ENCODE peak calls at places on chromosomes 12 and 14, in six cellular contexts. One of them, this sample, is unnamed.

GRCh38 chr12:4648099-4648498 is 752 bp downstream of the AKAP3 start:
- DNase-seq in fibroblast of mammary gland: peak; percentile 24
- DNase-seq in HepG2: no peak
- DNase-seq in left ventricle myocardium inferior: no peak
- DNase-seq in A549: no peak
- DNase-seq in BJ: no peak
- DNase-seq in this sample: no peak

GRCh38 chr12:130919115-130919514 is 34.6 kb upstream of the ADGRD1 start:
- DNase-seq in fibroblast of mammary gland: no peak
- DNase-seq in HepG2: no peak
- DNase-seq in left ventricle myocardium inferior: no peak
- DNase-seq in A549: no peak
- DNase-seq in BJ: no peak
- DNase-seq in this sample: no peak

GRCh38 chr14:71261206-71261605 is 353.9 kb downstream of the PCNX1 start:
- DNase-seq in fibroblast of mammary gland: no peak
- DNase-seq in HepG2: no peak
- DNase-seq in left ventricle myocardium inferior: no peak
- DNase-seq in A549: no peak
- DNase-seq in BJ: no peak
- DNase-seq in this sample: no peak

GRCh38 chr12:94676011-94676709 is 25.8 kb upstream of the TMCC3 start:
- DNase-seq in fibroblast of mammary gland: no peak
- DNase-seq in HepG2: no peak
- DNase-seq in left ventricle myocardium inferior: peak; percentile 19
- DNase-seq in A549: no peak
- DNase-seq in BJ: no peak
- DNase-seq in this sample: no peak

GRCh38 chr12:128091931-128092330 is 175.0 kb upstream of the TMEM132C start:
- DNase-seq in fibroblast of mammary gland: no peak
- DNase-seq in HepG2: no peak
- DNase-seq in left ventricle myocardium inferior: no peak
- DNase-seq in A549: no peak
- DNase-seq in BJ: no peak
- DNase-seq in this sample: no peak

GRCh38 chr12:69885656-69886055 is 60.6 kb downstream of the MYRFL start:
- DNase-seq in fibroblast of mammary gland: no peak
- DNase-seq in HepG2: no peak
- DNase-seq in left ventricle myocardium inferior: no peak
- DNase-seq in A549: no peak
- DNase-seq in BJ: no peak
- DNase-seq in this sample: no peak

GRCh38 chr12:50562485-50563433 is 58.0 kb downstream of the DIP2B start:
- DNase-seq in fibroblast of mammary gland: no peak
- DNase-seq in HepG2: no peak
- DNase-seq in left ventricle myocardium inferior: no peak
- DNase-seq in A549: no peak
- DNase-seq in BJ: no peak
- DNase-seq in this sample: no peak

GRCh38 chr14:89279649-89280232 is 137.3 kb downstream of the FOXN3 start:
- DNase-seq in fibroblast of mammary gland: no peak
- DNase-seq in HepG2: no peak
- DNase-seq in left ventricle myocardium inferior: no peak
- DNase-seq in A549: no peak
- DNase-seq in BJ: no peak
- DNase-seq in this sample: no peak

GRCh38 chr14:39266589-39266870 is 32.8 kb downstream of the MIA2 start:
- DNase-seq in fibroblast of mammary gland: no peak
- DNase-seq in HepG2: peak; percentile 96
- DNase-seq in left ventricle myocardium inferior: no peak
- DNase-seq in A549: no peak
- DNase-seq in BJ: no peak
- DNase-seq in this sample: no peak

GRCh38 chr12:26242683-26243082 is 47.3 kb downstream of the SSPN start:
- DNase-seq in fibroblast of mammary gland: no peak
- DNase-seq in HepG2: no peak
- DNase-seq in left ventricle myocardium inferior: no peak
- DNase-seq in A549: no peak
- DNase-seq in BJ: no peak
- DNase-seq in this sample: no peak

GRCh38 chr12:52795694-52796428 is at the start of gene KRT3:
- DNase-seq in fibroblast of mammary gland: no peak
- DNase-seq in HepG2: no peak
- DNase-seq in left ventricle myocardium inferior: no peak
- DNase-seq in A549: no peak
- DNase-seq in BJ: no peak
- DNase-seq in this sample: no peak

GRCh38 chr12:19643635-19644034 is 204.3 kb downstream of the AEBP2 start:
- DNase-seq in fibroblast of mammary gland: peak; percentile 67
- DNase-seq in HepG2: peak; percentile 5
- DNase-seq in left ventricle myocardium inferior: no peak
- DNase-seq in A549: peak; percentile 16
- DNase-seq in BJ: no peak
- DNase-seq in this sample: peak; percentile 11

GRCh38 chr14:31692376-31692781 is 131.2 kb downstream of the NUBPL start:
- DNase-seq in fibroblast of mammary gland: peak; percentile 69
- DNase-seq in HepG2: no peak
- DNase-seq in left ventricle myocardium inferior: no peak
- DNase-seq in A549: no peak
- DNase-seq in BJ: peak; percentile 11
- DNase-seq in this sample: peak; percentile 12

GRCh38 chr12:26821212-26821701 is 11.7 kb downstream of the ITPR2 start:
- DNase-seq in fibroblast of mammary gland: peak; percentile 52
- DNase-seq in HepG2: no peak
- DNase-seq in left ventricle myocardium inferior: no peak
- DNase-seq in A549: no peak
- DNase-seq in BJ: no peak
- DNase-seq in this sample: no peak

GRCh38 chr12:121803861-121804416 is at the start of gene SETD1B:
- DNase-seq in fibroblast of mammary gland: peak; percentile 62
- DNase-seq in HepG2: no peak
- DNase-seq in left ventricle myocardium inferior: peak; percentile 68
- DNase-seq in A549: no peak
- DNase-seq in BJ: no peak
- DNase-seq in this sample: no peak

GRCh38 chr14:68627868-68628604 is 164.8 kb downstream of the ZFP36L1 start:
- DNase-seq in fibroblast of mammary gland: no peak
- DNase-seq in HepG2: no peak
- DNase-seq in left ventricle myocardium inferior: peak; percentile 60
- DNase-seq in A549: no peak
- DNase-seq in BJ: no peak
- DNase-seq in this sample: no peak

GRCh38 chr12:89433634-89434033 is 81.3 kb upstream of the DUSP6 start:
- DNase-seq in fibroblast of mammary gland: peak; percentile 53
- DNase-seq in HepG2: no peak
- DNase-seq in left ventricle myocardium inferior: no peak
- DNase-seq in A549: no peak
- DNase-seq in BJ: no peak
- DNase-seq in this sample: no peak

DNA sequence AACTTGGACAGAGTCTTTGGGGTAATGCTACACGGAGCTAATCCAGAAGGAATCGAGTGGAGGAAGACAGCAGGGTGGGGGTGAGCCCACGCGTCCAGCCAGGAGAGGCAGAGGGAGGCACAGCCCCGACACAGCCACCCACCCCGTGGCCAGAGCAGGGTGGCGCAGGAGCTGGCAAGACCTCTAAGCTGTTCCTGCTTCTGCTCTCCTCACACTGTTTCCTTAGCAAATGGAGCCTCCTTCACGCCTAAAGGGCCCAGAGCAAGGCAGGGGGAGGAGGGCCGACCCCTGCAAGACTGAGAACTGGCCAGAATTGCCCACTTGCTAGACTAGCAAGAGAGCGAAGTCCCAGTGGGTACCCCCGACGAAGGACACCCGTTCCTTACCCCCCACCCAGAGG is 91.5 kb downstream of the FBXL14 start:
- DNase-seq in fibroblast of mammary gland: peak; percentile 21
- DNase-seq in HepG2: no peak
- DNase-seq in left ventricle myocardium inferior: no peak
- DNase-seq in A549: no peak
- DNase-seq in BJ: no peak
- DNase-seq in this sample: no peak
- TF ChIP-seq CTCF in fibroblast of mammary gland: no peak
- TF ChIP-seq CTCF in HepG2: no peak
- TF ChIP-seq CTCF in left ventricle myocardium inferior: no peak
- TF ChIP-seq CTCF in A549: no peak
- TF ChIP-seq CTCF in BJ: no peak
- TF ChIP-seq CTCF in this sample: no peak

GRCh38 chr14:106790189-106791036 is 1264.0 kb downstream of the TMEM121 start:
- DNase-seq in fibroblast of mammary gland: no peak
- DNase-seq in HepG2: peak; percentile 47
- DNase-seq in left ventricle myocardium inferior: peak; percentile 44
- DNase-seq in A549: peak; percentile 25
- DNase-seq in BJ: no peak
- DNase-seq in this sample: no peak
- TF ChIP-seq CTCF in fibroblast of mammary gland: peak; percentile 35
- TF ChIP-seq CTCF in HepG2: peak; percentile 62
- TF ChIP-seq CTCF in left ventricle myocardium inferior: peak; percentile 60
- TF ChIP-seq CTCF in A549: peak; percentile 33
- TF ChIP-seq CTCF in BJ: peak; percentile 28
- TF ChIP-seq CTCF in this sample: peak; percentile 3

DNA sequence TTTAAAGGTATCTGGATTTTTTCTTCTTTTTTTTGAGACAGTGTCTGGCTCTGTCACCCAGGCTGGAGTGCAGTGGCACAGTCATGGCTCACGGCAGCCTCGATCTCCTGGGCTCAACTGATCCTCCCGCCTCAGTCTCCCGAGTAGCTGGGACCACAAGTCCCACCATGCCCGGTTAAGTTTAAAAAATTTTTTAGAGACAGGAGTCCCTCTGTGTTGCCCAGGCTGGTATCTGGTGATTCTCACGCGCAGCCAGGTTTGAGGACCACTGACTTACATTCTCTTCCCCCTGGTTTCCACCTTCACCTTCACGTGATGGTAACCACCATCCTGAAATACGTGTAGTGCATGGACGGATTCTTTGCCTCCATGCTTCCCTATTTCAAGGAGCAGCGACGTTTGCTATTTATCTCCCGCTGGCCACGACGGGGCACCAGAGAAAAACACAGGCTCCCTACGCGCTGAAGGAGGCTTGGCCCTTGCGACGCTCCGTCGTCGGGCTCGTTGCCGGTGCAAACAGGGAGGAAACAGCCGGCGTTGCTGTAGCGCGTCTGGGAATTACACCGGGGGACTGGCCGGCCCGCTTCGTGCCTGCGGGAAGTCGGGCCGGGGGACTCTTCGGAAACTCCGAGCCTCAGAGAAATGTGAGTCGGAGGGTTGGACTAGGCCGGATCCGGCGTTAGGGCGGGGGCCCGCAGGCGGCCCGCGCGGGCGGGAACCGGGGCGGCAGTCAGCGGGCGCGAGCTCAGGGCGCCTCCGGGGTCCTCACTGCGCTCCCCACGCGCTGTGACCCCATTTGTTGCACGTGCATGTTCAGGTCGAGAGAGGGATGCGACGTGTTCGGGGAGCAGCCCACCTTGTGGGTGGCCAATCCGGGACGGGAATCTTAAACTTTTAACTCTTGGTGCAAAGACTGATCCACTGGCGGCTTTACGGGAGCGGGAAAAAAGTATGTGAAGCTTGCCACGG is at the start of gene TCHP:
- DNase-seq in fibroblast of mammary gland: peak; percentile 86
- DNase-seq in HepG2: peak; percentile 73
- DNase-seq in left ventricle myocardium inferior: peak; percentile 87
- DNase-seq in A549: peak; percentile 90
- DNase-seq in BJ: peak; percentile 51
- DNase-seq in this sample: peak; percentile 64
- TF ChIP-seq CTCF in fibroblast of mammary gland: peak; percentile 36
- TF ChIP-seq CTCF in HepG2: peak; percentile 81
- TF ChIP-seq CTCF in left ventricle myocardium inferior: peak; percentile 46
- TF ChIP-seq CTCF in A549: peak; percentile 38
- TF ChIP-seq CTCF in BJ: peak; percentile 57
- TF ChIP-seq CTCF in this sample: peak; percentile 51

GRCh38 chr14:36555998-36556743 is 26.2 kb downstream of the NKX2-8 start:
- DNase-seq in fibroblast of mammary gland: no peak
- DNase-seq in HepG2: no peak
- DNase-seq in left ventricle myocardium inferior: no peak
- DNase-seq in A549: no peak
- DNase-seq in BJ: no peak
- DNase-seq in this sample: no peak

GRCh38 chr14:36553650-36554260 is 28.7 kb downstream of the NKX2-8 start:
- DNase-seq in fibroblast of mammary gland: peak; percentile 54
- DNase-seq in HepG2: peak; percentile 65
- DNase-seq in left ventricle myocardium inferior: no peak
- DNase-seq in A549: peak; percentile 29
- DNase-seq in BJ: no peak
- DNase-seq in this sample: peak; percentile 43

GRCh38 chr14:36556811-36557433 is 25.5 kb downstream of the NKX2-8 start:
- DNase-seq in fibroblast of mammary gland: peak; percentile 24
- DNase-seq in HepG2: peak; percentile 45
- DNase-seq in left ventricle myocardium inferior: no peak
- DNase-seq in A549: peak; percentile 50
- DNase-seq in BJ: no peak
- DNase-seq in this sample: no peak
- TF ChIP-seq CTCF in fibroblast of mammary gland: peak; percentile 86
- TF ChIP-seq CTCF in HepG2: peak; percentile 81
- TF ChIP-seq CTCF in left ventricle myocardium inferior: peak; percentile 77
- TF ChIP-seq CTCF in A549: peak; percentile 76
- TF ChIP-seq CTCF in BJ: peak; percentile 88
- TF ChIP-seq CTCF in this sample: peak; percentile 87

GRCh38 chr14:96702831-96703230 is 94.4 kb upstream of the VRK1 start:
- DNase-seq in fibroblast of mammary gland: no peak
- DNase-seq in HepG2: no peak
- DNase-seq in left ventricle myocardium inferior: no peak
- DNase-seq in A549: no peak
- DNase-seq in BJ: no peak
- DNase-seq in this sample: no peak
- TF ChIP-seq CTCF in fibroblast of mammary gland: no peak
- TF ChIP-seq CTCF in HepG2: no peak
- TF ChIP-seq CTCF in left ventricle myocardium inferior: no peak
- TF ChIP-seq CTCF in A549: no peak
- TF ChIP-seq CTCF in BJ: no peak
- TF ChIP-seq CTCF in this sample: no peak

GRCh38 chr12:27840229-27840999 is 60.4 kb upstream of the MANSC4 start:
- DNase-seq in fibroblast of mammary gland: no peak
- DNase-seq in HepG2: no peak
- DNase-seq in left ventricle myocardium inferior: no peak
- DNase-seq in A549: no peak
- DNase-seq in BJ: no peak
- DNase-seq in this sample: no peak
- TF ChIP-seq CTCF in fibroblast of mammary gland: peak; percentile 54
- TF ChIP-seq CTCF in HepG2: no peak
- TF ChIP-seq CTCF in left ventricle myocardium inferior: no peak
- TF ChIP-seq CTCF in A549: peak; percentile 43
- TF ChIP-seq CTCF in BJ: peak; percentile 50
- TF ChIP-seq CTCF in this sample: peak; percentile 57